ENCODE peak calls at places on chromosomes 4 and X, in eight cellular contexts. One of them, this sample, is unnamed.

GRCh38 chr4:37767546-37767945 is 58.9 kb upstream of the PGM2 start:
- DNase-seq in kidney: peak; percentile 85
- DNase-seq in fibroblast of lung: peak; percentile 68
- DNase-seq in PC-3: no peak
- DNase-seq in lung: peak; percentile 72
- DNase-seq in breast epithelium: no peak
- DNase-seq in CD8-positive, alpha-beta T cell: no peak
- DNase-seq in stomach: peak; percentile 77
- DNase-seq in this sample: peak; percentile 30

GRCh38 chr4:71209161-71209560 is 129.7 kb upstream of the SLC4A4 start:
- DNase-seq in kidney: no peak
- DNase-seq in fibroblast of lung: peak; percentile 91
- DNase-seq in PC-3: no peak
- DNase-seq in lung: no peak
- DNase-seq in breast epithelium: no peak
- DNase-seq in CD8-positive, alpha-beta T cell: no peak
- DNase-seq in stomach: no peak
- DNase-seq in this sample: no peak

GRCh38 chr4:132691668-132692067 is 457.4 kb upstream of the PCDH10 start:
- DNase-seq in kidney: no peak
- DNase-seq in fibroblast of lung: peak; percentile 40
- DNase-seq in PC-3: no peak
- DNase-seq in lung: no peak
- DNase-seq in breast epithelium: no peak
- DNase-seq in CD8-positive, alpha-beta T cell: no peak
- DNase-seq in stomach: no peak
- DNase-seq in this sample: no peak

GRCh38 chr4:164997324-164997723 is 19.9 kb upstream of the TRIM61 start:
- DNase-seq in kidney: no peak
- DNase-seq in fibroblast of lung: no peak
- DNase-seq in PC-3: peak; percentile 54
- DNase-seq in lung: no peak
- DNase-seq in breast epithelium: no peak
- DNase-seq in CD8-positive, alpha-beta T cell: no peak
- DNase-seq in stomach: no peak
- DNase-seq in this sample: no peak

GRCh38 chr4:2060578-2061207 is 1.6 kb downstream of the NAT8L start:
- DNase-seq in kidney: peak; percentile 69
- DNase-seq in fibroblast of lung: no peak
- DNase-seq in PC-3: no peak
- DNase-seq in lung: no peak
- DNase-seq in breast epithelium: no peak
- DNase-seq in CD8-positive, alpha-beta T cell: no peak
- DNase-seq in stomach: no peak
- DNase-seq in this sample: no peak

GRCh38 chrX:45710081-45710801 is 509.6 kb upstream of the DIPK2B start:
- DNase-seq in kidney: no peak
- DNase-seq in fibroblast of lung: peak; percentile 99
- DNase-seq in PC-3: peak; percentile 96
- DNase-seq in lung: no peak
- DNase-seq in breast epithelium: no peak
- DNase-seq in CD8-positive, alpha-beta T cell: no peak
- DNase-seq in stomach: no peak
- DNase-seq in this sample: peak; percentile 92

GRCh38 chr4:76504613-76505465 is 69.8 kb downstream of the SHROOM3 start:
- DNase-seq in kidney: no peak
- DNase-seq in fibroblast of lung: peak; percentile 49
- DNase-seq in PC-3: peak; percentile 61
- DNase-seq in lung: no peak
- DNase-seq in breast epithelium: no peak
- DNase-seq in CD8-positive, alpha-beta T cell: no peak
- DNase-seq in stomach: no peak
- DNase-seq in this sample: peak; percentile 28

GRCh38 chrX:71619193-71619592 is 882 bp upstream of the CXCR3 start:
- DNase-seq in kidney: no peak
- DNase-seq in fibroblast of lung: peak; percentile 42
- DNase-seq in PC-3: no peak
- DNase-seq in lung: no peak
- DNase-seq in breast epithelium: no peak
- DNase-seq in CD8-positive, alpha-beta T cell: peak; percentile 80
- DNase-seq in stomach: no peak
- DNase-seq in this sample: no peak

GRCh38 chrX:46811101-46811500 is 25.7 kb upstream of the RP2 start:
- DNase-seq in kidney: no peak
- DNase-seq in fibroblast of lung: no peak
- DNase-seq in PC-3: peak; percentile 32
- DNase-seq in lung: no peak
- DNase-seq in breast epithelium: no peak
- DNase-seq in CD8-positive, alpha-beta T cell: no peak
- DNase-seq in stomach: no peak
- DNase-seq in this sample: no peak

GRCh38 chr4:72325215-72325614 is 243.8 kb downstream of the ADAMTS3 start:
- DNase-seq in kidney: no peak
- DNase-seq in fibroblast of lung: no peak
- DNase-seq in PC-3: peak; percentile 22
- DNase-seq in lung: no peak
- DNase-seq in breast epithelium: no peak
- DNase-seq in CD8-positive, alpha-beta T cell: no peak
- DNase-seq in stomach: no peak
- DNase-seq in this sample: no peak

DNA sequence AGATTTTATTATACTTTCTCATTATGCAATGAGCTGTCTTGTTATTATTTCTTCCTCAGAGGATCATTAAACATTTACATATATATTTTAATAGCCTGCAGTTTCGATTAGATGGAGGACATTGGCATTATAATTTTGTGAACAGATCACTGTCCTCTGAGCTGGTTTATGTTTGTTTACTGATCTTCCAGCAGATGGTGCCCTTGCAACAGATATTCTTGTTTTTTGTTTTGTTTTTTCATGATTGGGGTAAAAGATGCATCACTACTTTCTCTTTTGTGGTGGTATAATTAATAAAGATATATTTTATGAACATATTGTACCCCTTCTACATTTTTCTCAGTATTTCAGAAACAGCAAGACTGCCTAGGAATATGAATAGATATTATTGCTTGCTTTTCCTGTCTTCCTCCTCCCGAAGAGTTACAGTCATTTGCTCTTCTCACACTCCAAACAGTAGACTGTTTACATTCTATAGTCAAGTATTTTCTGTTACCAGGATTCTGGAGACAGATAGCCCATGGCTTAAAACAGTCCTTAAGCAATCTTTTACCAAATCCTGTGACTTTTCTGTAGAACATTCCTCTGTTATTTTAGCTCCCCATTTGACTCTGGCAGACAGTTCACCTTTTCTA is 905.2 kb downstream of the TRAM1L1 start:
- DNase-seq in kidney: no peak
- DNase-seq in fibroblast of lung: no peak
- DNase-seq in PC-3: peak; percentile 24
- DNase-seq in lung: no peak
- DNase-seq in breast epithelium: no peak
- DNase-seq in CD8-positive, alpha-beta T cell: no peak
- DNase-seq in stomach: no peak
- DNase-seq in this sample: peak; percentile 1
- TF ChIP-seq CTCF in kidney: peak; percentile 15
- TF ChIP-seq CTCF in fibroblast of lung: peak; percentile 13
- TF ChIP-seq CTCF in PC-3: peak; percentile 68
- TF ChIP-seq CTCF in lung: no peak
- TF ChIP-seq CTCF in breast epithelium: no peak
- TF ChIP-seq CTCF in CD8-positive, alpha-beta T cell: no peak
- TF ChIP-seq CTCF in stomach: no peak
- TF ChIP-seq CTCF in this sample: no peak

GRCh38 chr4:128468485-128468989 is 180.9 kb upstream of the PGRMC2 start:
- DNase-seq in kidney: no peak
- DNase-seq in fibroblast of lung: peak; percentile 95
- DNase-seq in PC-3: peak; percentile 83
- DNase-seq in lung: peak; percentile 67
- DNase-seq in breast epithelium: no peak
- DNase-seq in CD8-positive, alpha-beta T cell: no peak
- DNase-seq in stomach: peak; percentile 45
- DNase-seq in this sample: peak; percentile 93
- H3K4me3 ChIP-seq in kidney: no peak overlapping the region
- H3K4me3 ChIP-seq in fibroblast of lung: peak overlapping the region; percentile 2
- H3K4me3 ChIP-seq in PC-3: no peak overlapping the region
- H3K4me3 ChIP-seq in lung: no peak overlapping the region
- H3K4me3 ChIP-seq in breast epithelium: no peak overlapping the region
- H3K4me3 ChIP-seq in CD8-positive, alpha-beta T cell: no peak overlapping the region
- H3K4me3 ChIP-seq in stomach: no peak overlapping the region
- H3K4me3 ChIP-seq in this sample: no peak overlapping the region

GRCh38 chr4:144572660-144573059 is 73.3 kb upstream of the HHIP start:
- DNase-seq in kidney: no peak
- DNase-seq in fibroblast of lung: no peak
- DNase-seq in PC-3: no peak
- DNase-seq in lung: no peak
- DNase-seq in breast epithelium: no peak
- DNase-seq in CD8-positive, alpha-beta T cell: no peak
- DNase-seq in stomach: no peak
- DNase-seq in this sample: no peak

GRCh38 chr4:144575181-144575580 is 70.8 kb upstream of the HHIP start:
- DNase-seq in kidney: no peak
- DNase-seq in fibroblast of lung: no peak
- DNase-seq in PC-3: peak; percentile 10
- DNase-seq in lung: no peak
- DNase-seq in breast epithelium: no peak
- DNase-seq in CD8-positive, alpha-beta T cell: no peak
- DNase-seq in stomach: no peak
- DNase-seq in this sample: peak; percentile 58

GRCh38 chr4:144578681-144579080 is 67.3 kb upstream of the HHIP start:
- DNase-seq in kidney: no peak
- DNase-seq in fibroblast of lung: peak; percentile 68
- DNase-seq in PC-3: peak; percentile 22
- DNase-seq in lung: no peak
- DNase-seq in breast epithelium: no peak
- DNase-seq in CD8-positive, alpha-beta T cell: no peak
- DNase-seq in stomach: no peak
- DNase-seq in this sample: peak; percentile 52

GRCh38 chr4:144574004-144574403 is 72.0 kb upstream of the HHIP start:
- DNase-seq in kidney: no peak
- DNase-seq in fibroblast of lung: no peak
- DNase-seq in PC-3: no peak
- DNase-seq in lung: no peak
- DNase-seq in breast epithelium: no peak
- DNase-seq in CD8-positive, alpha-beta T cell: no peak
- DNase-seq in stomach: no peak
- DNase-seq in this sample: no peak

DNA sequence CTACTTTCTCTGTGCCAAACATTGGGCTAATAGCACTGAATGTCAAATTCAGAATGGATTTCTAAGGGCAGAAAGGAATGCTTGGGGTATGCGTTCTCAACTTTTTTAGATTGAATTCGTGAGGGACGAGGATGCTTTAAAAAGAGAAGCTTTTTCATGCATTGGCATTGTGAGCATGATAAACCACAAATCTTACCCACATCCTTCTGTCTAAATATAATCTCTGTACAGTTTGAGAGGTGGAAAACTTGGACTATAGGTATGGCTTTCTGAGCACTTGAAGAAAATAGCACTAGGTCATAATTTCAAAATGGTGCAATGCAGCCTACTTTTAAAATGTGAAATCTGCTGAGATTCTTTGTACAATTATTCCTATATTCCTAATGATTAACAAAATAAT is 71.4 kb upstream of the HHIP start:
- DNase-seq in kidney: no peak
- DNase-seq in fibroblast of lung: no peak
- DNase-seq in PC-3: no peak
- DNase-seq in lung: no peak
- DNase-seq in breast epithelium: no peak
- DNase-seq in CD8-positive, alpha-beta T cell: no peak
- DNase-seq in stomach: no peak
- DNase-seq in this sample: no peak
- TF ChIP-seq CTCF in kidney: no peak
- TF ChIP-seq CTCF in fibroblast of lung: no peak
- TF ChIP-seq CTCF in PC-3: no peak
- TF ChIP-seq CTCF in lung: no peak
- TF ChIP-seq CTCF in breast epithelium: no peak
- TF ChIP-seq CTCF in CD8-positive, alpha-beta T cell: no peak
- TF ChIP-seq CTCF in stomach: no peak
- TF ChIP-seq CTCF in this sample: no peak

GRCh38 chrX:118536204-118536603 is 40.6 kb downstream of the DOCK11 start:
- DNase-seq in kidney: no peak
- DNase-seq in fibroblast of lung: no peak
- DNase-seq in PC-3: no peak
- DNase-seq in lung: no peak
- DNase-seq in breast epithelium: no peak
- DNase-seq in CD8-positive, alpha-beta T cell: no peak
- DNase-seq in stomach: no peak
- DNase-seq in this sample: no peak

GRCh38 chrX:118540342-118540741 is 44.7 kb downstream of the DOCK11 start:
- DNase-seq in kidney: no peak
- DNase-seq in fibroblast of lung: no peak
- DNase-seq in PC-3: no peak
- DNase-seq in lung: no peak
- DNase-seq in breast epithelium: no peak
- DNase-seq in CD8-positive, alpha-beta T cell: no peak
- DNase-seq in stomach: no peak
- DNase-seq in this sample: no peak

GRCh38 chrX:118536687-118537461 is 41.3 kb downstream of the DOCK11 start:
- DNase-seq in kidney: no peak
- DNase-seq in fibroblast of lung: peak; percentile 48
- DNase-seq in PC-3: peak; percentile 10
- DNase-seq in lung: no peak
- DNase-seq in breast epithelium: no peak
- DNase-seq in CD8-positive, alpha-beta T cell: peak; percentile 58
- DNase-seq in stomach: no peak
- DNase-seq in this sample: no peak

GRCh38 chrX:118530537-118530936 is 34.9 kb downstream of the DOCK11 start:
- DNase-seq in kidney: no peak
- DNase-seq in fibroblast of lung: peak; percentile 42
- DNase-seq in PC-3: no peak
- DNase-seq in lung: no peak
- DNase-seq in breast epithelium: no peak
- DNase-seq in CD8-positive, alpha-beta T cell: no peak
- DNase-seq in stomach: no peak
- DNase-seq in this sample: peak; percentile 76

GRCh38 chrX:118534716-118535493 is 39.3 kb downstream of the DOCK11 start:
- DNase-seq in kidney: no peak
- DNase-seq in fibroblast of lung: peak; percentile 77
- DNase-seq in PC-3: no peak
- DNase-seq in lung: no peak
- DNase-seq in breast epithelium: no peak
- DNase-seq in CD8-positive, alpha-beta T cell: no peak
- DNase-seq in stomach: no peak
- DNase-seq in this sample: no peak
- H3K4me3 ChIP-seq in kidney: no peak overlapping the region
- H3K4me3 ChIP-seq in fibroblast of lung: no peak overlapping the region
- H3K4me3 ChIP-seq in PC-3: no peak overlapping the region
- H3K4me3 ChIP-seq in lung: no peak overlapping the region
- H3K4me3 ChIP-seq in breast epithelium: no peak overlapping the region
- H3K4me3 ChIP-seq in CD8-positive, alpha-beta T cell: no peak overlapping the region
- H3K4me3 ChIP-seq in stomach: no peak overlapping the region
- H3K4me3 ChIP-seq in this sample: no peak overlapping the region

GRCh38 chr4:79241846-79242245 is 84.0 kb downstream of the NAA11 start:
- DNase-seq in kidney: peak; percentile 19
- DNase-seq in fibroblast of lung: peak; percentile 72
- DNase-seq in PC-3: peak; percentile 35
- DNase-seq in lung: no peak
- DNase-seq in breast epithelium: no peak
- DNase-seq in CD8-positive, alpha-beta T cell: no peak
- DNase-seq in stomach: no peak
- DNase-seq in this sample: peak; percentile 32
- TF ChIP-seq CTCF in kidney: peak; percentile 16
- TF ChIP-seq CTCF in fibroblast of lung: peak; percentile 27
- TF ChIP-seq CTCF in PC-3: peak; percentile 40
- TF ChIP-seq CTCF in lung: no peak
- TF ChIP-seq CTCF in breast epithelium: no peak
- TF ChIP-seq CTCF in CD8-positive, alpha-beta T cell: no peak
- TF ChIP-seq CTCF in stomach: no peak
- TF ChIP-seq CTCF in this sample: no peak

This sample was measured in foreskin fibroblast.